ENCODE peak calls at places on chromosomes 7 and 10, in nine cellular contexts. One of them, this sample, is unnamed.
A peak's percentile ranks its signal among the peaks of the same experiment; 100 is the strongest.

GRCh38 chr7:13560441-13560840 is 429.0 kb downstream of the ETV1 start:
- DNase-seq in IMR-90: peak; percentile 75
- DNase-seq in GM12878: no peak
- DNase-seq in heart left ventricle: no peak
- DNase-seq in HCT116: no peak
- DNase-seq in tibial nerve: no peak
- DNase-seq in A549: no peak
- DNase-seq in endothelial cell of umbilical vein: no peak
- DNase-seq in ovary: no peak
- DNase-seq in this sample: no peak

GRCh38 chr10:129771024-129771423 is 193.1 kb downstream of the EBF3 start:
- DNase-seq in IMR-90: no peak
- DNase-seq in GM12878: no peak
- DNase-seq in heart left ventricle: peak; percentile 10
- DNase-seq in HCT116: no peak
- DNase-seq in tibial nerve: no peak
- DNase-seq in A549: no peak
- DNase-seq in endothelial cell of umbilical vein: no peak
- DNase-seq in ovary: no peak
- DNase-seq in this sample: no peak

GRCh38 chr10:31929260-31929985 is 792 bp upstream of the ARHGAP12 start:
- DNase-seq in IMR-90: no peak
- DNase-seq in GM12878: no peak
- DNase-seq in heart left ventricle: peak; percentile 53
- DNase-seq in HCT116: no peak
- DNase-seq in tibial nerve: peak; percentile 64
- DNase-seq in A549: peak; percentile 64
- DNase-seq in endothelial cell of umbilical vein: peak; percentile 62
- DNase-seq in ovary: peak; percentile 43
- DNase-seq in this sample: peak; percentile 85

GRCh38 chr7:149422914-149423285 is 38.0 kb downstream of the ZNF777 start:
- DNase-seq in IMR-90: no peak
- DNase-seq in GM12878: no peak
- DNase-seq in heart left ventricle: peak; percentile 32
- DNase-seq in HCT116: no peak
- DNase-seq in tibial nerve: no peak
- DNase-seq in A549: no peak
- DNase-seq in endothelial cell of umbilical vein: peak; percentile 7
- DNase-seq in ovary: no peak
- DNase-seq in this sample: no peak

GRCh38 chr10:3472705-3473078 is 300.1 kb upstream of the PITRM1 start:
- DNase-seq in IMR-90: peak; percentile 64
- DNase-seq in GM12878: no peak
- DNase-seq in heart left ventricle: no peak
- DNase-seq in HCT116: no peak
- DNase-seq in tibial nerve: no peak
- DNase-seq in A549: peak; percentile 78
- DNase-seq in endothelial cell of umbilical vein: no peak
- DNase-seq in ovary: no peak
- DNase-seq in this sample: no peak

GRCh38 chr7:102883098-102883860 is 29.5 kb upstream of the LRRC17 start:
- DNase-seq in IMR-90: peak; percentile 76
- DNase-seq in GM12878: no peak
- DNase-seq in heart left ventricle: no peak
- DNase-seq in HCT116: no peak
- DNase-seq in tibial nerve: no peak
- DNase-seq in A549: no peak
- DNase-seq in endothelial cell of umbilical vein: peak; percentile 82
- DNase-seq in ovary: no peak
- DNase-seq in this sample: no peak

GRCh38 chr10:15419279-15419874 is 48.3 kb upstream of the FAM171A1 start:
- DNase-seq in IMR-90: peak; percentile 42
- DNase-seq in GM12878: no peak
- DNase-seq in heart left ventricle: no peak
- DNase-seq in HCT116: peak; percentile 48
- DNase-seq in tibial nerve: peak; percentile 33
- DNase-seq in A549: peak; percentile 53
- DNase-seq in endothelial cell of umbilical vein: peak; percentile 71
- DNase-seq in ovary: no peak
- DNase-seq in this sample: no peak

GRCh38 chr7:925601-926000 is 28.9 kb downstream of the ADAP1 start:
- DNase-seq in IMR-90: no peak
- DNase-seq in GM12878: no peak
- DNase-seq in heart left ventricle: no peak
- DNase-seq in HCT116: no peak
- DNase-seq in tibial nerve: no peak
- DNase-seq in A549: no peak
- DNase-seq in endothelial cell of umbilical vein: no peak
- DNase-seq in ovary: peak; percentile 10
- DNase-seq in this sample: peak; percentile 82

GRCh38 chr7:44966731-44967538 is 11.9 kb downstream of the MYO1G start:
- DNase-seq in IMR-90: no peak
- DNase-seq in GM12878: no peak
- DNase-seq in heart left ventricle: no peak
- DNase-seq in HCT116: no peak
- DNase-seq in tibial nerve: no peak
- DNase-seq in A549: no peak
- DNase-seq in endothelial cell of umbilical vein: no peak
- DNase-seq in ovary: no peak
- DNase-seq in this sample: peak; percentile 40

GRCh38 chr10:70652761-70653657 is 19.3 kb upstream of the ADAMTS14 start:
- DNase-seq in IMR-90: peak; percentile 98
- DNase-seq in GM12878: no peak
- DNase-seq in heart left ventricle: peak; percentile 82
- DNase-seq in HCT116: no peak
- DNase-seq in tibial nerve: peak; percentile 43
- DNase-seq in A549: no peak
- DNase-seq in endothelial cell of umbilical vein: no peak
- DNase-seq in ovary: no peak
- DNase-seq in this sample: peak; percentile 84

DNA sequence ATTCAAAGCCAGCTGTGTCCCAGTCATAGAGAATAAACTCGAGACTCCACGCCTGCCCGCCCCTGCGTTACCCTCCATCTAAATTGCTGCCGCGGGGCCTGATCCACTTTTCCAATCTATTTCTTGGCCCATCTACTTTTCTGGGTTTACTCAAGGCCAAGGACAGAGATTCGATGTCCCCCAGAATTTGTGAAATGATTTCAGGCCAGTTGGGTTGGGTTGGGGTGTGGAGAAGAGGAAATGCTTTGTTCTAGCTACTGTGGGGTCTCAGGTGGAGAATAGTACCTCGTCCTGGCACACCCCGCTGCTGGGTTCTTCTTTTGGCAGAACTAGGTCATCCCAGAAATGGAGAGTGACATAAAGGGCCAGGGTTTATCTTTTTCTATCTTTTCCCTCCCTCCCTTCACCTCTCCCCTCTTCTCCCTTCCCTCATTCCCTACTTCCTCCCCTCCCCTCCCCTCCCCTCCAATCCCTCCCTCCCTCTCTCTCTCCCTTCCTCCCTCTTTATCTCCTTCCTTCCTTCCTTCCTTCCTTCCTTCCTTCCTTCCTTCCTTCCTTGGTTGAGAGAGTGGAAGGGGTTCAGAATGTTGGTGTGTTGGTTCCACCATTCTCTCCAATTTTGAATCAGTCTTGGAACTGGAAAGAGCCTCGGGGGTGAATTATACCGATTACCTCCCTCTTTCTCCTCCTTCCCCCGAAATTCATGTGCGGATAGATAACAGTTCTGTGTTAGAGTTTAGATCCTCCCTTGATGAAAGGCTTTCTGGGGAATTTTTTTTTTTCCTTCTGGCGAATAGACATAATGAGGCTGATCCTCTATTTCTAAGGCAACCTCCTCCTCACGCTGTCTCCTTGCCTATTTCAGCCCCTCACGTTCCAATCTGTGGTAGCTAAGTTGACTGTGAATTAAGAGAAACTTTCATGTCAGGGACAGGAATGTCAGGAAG is 1.2 kb upstream of the TMEM229A start:
- DNase-seq in IMR-90: no peak
- DNase-seq in GM12878: no peak
- DNase-seq in heart left ventricle: no peak
- DNase-seq in HCT116: no peak
- DNase-seq in tibial nerve: no peak
- DNase-seq in A549: no peak
- DNase-seq in endothelial cell of umbilical vein: no peak
- DNase-seq in ovary: no peak
- DNase-seq in this sample: no peak
- H3K4me3 ChIP-seq in IMR-90: no peak overlapping the region
- H3K4me3 ChIP-seq in GM12878: no peak overlapping the region
- H3K4me3 ChIP-seq in heart left ventricle: no peak overlapping the region
- H3K4me3 ChIP-seq in HCT116: no peak overlapping the region
- H3K4me3 ChIP-seq in tibial nerve: no peak overlapping the region
- H3K4me3 ChIP-seq in A549: no peak overlapping the region
- H3K4me3 ChIP-seq in endothelial cell of umbilical vein: no peak overlapping the region
- H3K4me3 ChIP-seq in ovary: no peak overlapping the region
- H3K4me3 ChIP-seq in this sample: no peak overlapping the region

GRCh38 chr7:100428967-100429636 is 529 bp upstream of the MEPCE start:
- DNase-seq in IMR-90: peak; percentile 99
- DNase-seq in GM12878: peak; percentile 96
- DNase-seq in heart left ventricle: peak; percentile 100
- DNase-seq in HCT116: peak; percentile 99
- DNase-seq in tibial nerve: peak; percentile 100
- DNase-seq in A549: peak; percentile 100
- DNase-seq in endothelial cell of umbilical vein: peak; percentile 100
- DNase-seq in ovary: peak; percentile 100
- DNase-seq in this sample: peak; percentile 100
- TF ChIP-seq POLR2A in IMR-90: peak; percentile 88
- TF ChIP-seq POLR2A in GM12878: peak; percentile 89
- TF ChIP-seq POLR2A in heart left ventricle: no peak
- TF ChIP-seq POLR2A in HCT116: peak; percentile 8
- TF ChIP-seq POLR2A in tibial nerve: peak; percentile 86
- TF ChIP-seq POLR2A in A549: peak; percentile 93
- TF ChIP-seq POLR2A in endothelial cell of umbilical vein: peak; percentile 92
- TF ChIP-seq POLR2A in ovary: peak; percentile 91
- TF ChIP-seq POLR2A in this sample: peak; percentile 87

DNA sequence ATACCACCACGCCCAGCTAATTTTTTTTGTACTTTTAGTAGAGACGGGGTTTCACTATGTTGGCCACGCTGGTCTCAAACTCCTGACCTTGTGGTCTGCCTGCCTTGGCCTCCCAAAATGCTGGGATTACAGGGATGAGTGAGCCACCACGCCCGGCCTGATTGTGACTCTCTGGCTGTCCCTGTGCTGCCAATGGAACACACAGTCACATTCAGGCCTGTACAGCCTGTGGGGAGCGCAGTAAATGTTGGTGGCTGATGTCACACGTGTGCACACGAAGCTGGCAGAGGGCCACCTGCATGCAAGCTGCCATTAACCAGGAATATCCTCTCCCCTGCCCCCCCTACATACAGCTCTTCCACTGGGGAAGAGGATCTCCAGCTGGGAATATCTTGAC is 22.1 kb downstream of the POLL start:
- DNase-seq in IMR-90: no peak
- DNase-seq in GM12878: no peak
- DNase-seq in heart left ventricle: no peak
- DNase-seq in HCT116: no peak
- DNase-seq in tibial nerve: no peak
- DNase-seq in A549: no peak
- DNase-seq in endothelial cell of umbilical vein: no peak
- DNase-seq in ovary: no peak
- DNase-seq in this sample: peak; percentile 40
- H3K4me3 ChIP-seq in IMR-90: no peak overlapping the region
- H3K4me3 ChIP-seq in GM12878: no peak overlapping the region
- H3K4me3 ChIP-seq in heart left ventricle: peak overlapping the region; percentile 32
- H3K4me3 ChIP-seq in HCT116: no peak overlapping the region
- H3K4me3 ChIP-seq in tibial nerve: no peak overlapping the region
- H3K4me3 ChIP-seq in A549: no peak overlapping the region
- H3K4me3 ChIP-seq in endothelial cell of umbilical vein: no peak overlapping the region
- H3K4me3 ChIP-seq in ovary: no peak overlapping the region
- H3K4me3 ChIP-seq in this sample: no peak overlapping the region

DNA sequence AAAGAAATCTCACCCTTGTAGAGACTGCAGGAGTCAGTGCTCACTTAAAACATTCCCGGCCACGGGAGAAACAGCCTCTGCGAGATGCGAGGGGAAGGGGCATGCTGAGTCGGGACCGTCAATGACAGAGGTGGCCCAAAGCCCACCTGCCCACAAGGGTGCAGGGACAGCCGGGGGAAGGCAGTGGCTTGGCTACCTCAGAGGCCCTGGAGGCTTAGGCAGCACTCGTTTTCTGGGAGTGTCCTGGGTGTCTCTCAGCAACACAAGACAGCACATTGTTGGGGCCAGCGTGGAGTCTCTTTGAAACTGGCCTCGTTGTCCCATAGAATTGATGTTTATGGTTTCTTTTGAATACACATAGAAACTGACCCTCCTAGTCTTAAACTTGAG is 25.6 kb upstream of the SYCE1 start:
- DNase-seq in IMR-90: no peak
- DNase-seq in GM12878: no peak
- DNase-seq in heart left ventricle: no peak
- DNase-seq in HCT116: no peak
- DNase-seq in tibial nerve: no peak
- DNase-seq in A549: no peak
- DNase-seq in endothelial cell of umbilical vein: no peak
- DNase-seq in ovary: no peak
- DNase-seq in this sample: no peak
- TF ChIP-seq POLR2A in IMR-90: no peak
- TF ChIP-seq POLR2A in GM12878: no peak
- TF ChIP-seq POLR2A in heart left ventricle: no peak
- TF ChIP-seq POLR2A in HCT116: no peak
- TF ChIP-seq POLR2A in tibial nerve: no peak
- TF ChIP-seq POLR2A in A549: no peak
- TF ChIP-seq POLR2A in endothelial cell of umbilical vein: no peak
- TF ChIP-seq POLR2A in ovary: no peak
- TF ChIP-seq POLR2A in this sample: no peak

GRCh38 chr10:86969421-86970041 is 1.2 kb downstream of the ADIRF start:
- DNase-seq in IMR-90: peak; percentile 57
- DNase-seq in GM12878: no peak
- DNase-seq in heart left ventricle: no peak
- DNase-seq in HCT116: no peak
- DNase-seq in tibial nerve: no peak
- DNase-seq in A549: no peak
- DNase-seq in endothelial cell of umbilical vein: peak; percentile 56
- DNase-seq in ovary: no peak
- DNase-seq in this sample: peak; percentile 73
- H3K4me3 ChIP-seq in IMR-90: peak overlapping the region; percentile 75
- H3K4me3 ChIP-seq in GM12878: no peak overlapping the region
- H3K4me3 ChIP-seq in heart left ventricle: peak overlapping the region; percentile 62
- H3K4me3 ChIP-seq in HCT116: peak overlapping the region; percentile 70
- H3K4me3 ChIP-seq in tibial nerve: peak overlapping the region; percentile 64
- H3K4me3 ChIP-seq in A549: no peak overlapping the region
- H3K4me3 ChIP-seq in endothelial cell of umbilical vein: no peak overlapping the region
- H3K4me3 ChIP-seq in ovary: peak overlapping the region; percentile 71
- H3K4me3 ChIP-seq in this sample: peak overlapping the region; percentile 72

This sample was measured in sigmoid colon.